ENCODE peak calls at places on chromosomes 1 and 21, in five cellular contexts. One of them, this sample, is unnamed.

GRCh38 chr1:81414417-81415087 is 386.2 kb upstream of the ADGRL2 start:
- DNase-seq in neuronal stem cell: peak
- DNase-seq in trophoblast cell: peak
- DNase-seq in IMR-90: peak
- DNase-seq in mesenchymal stem cell: peak
- DNase-seq in this sample: peak

GRCh38 chr1:175208773-175209492 is 16.4 kb upstream of the KIAA0040 start:
- DNase-seq in neuronal stem cell: no peak
- DNase-seq in trophoblast cell: no peak
- DNase-seq in IMR-90: no peak
- DNase-seq in mesenchymal stem cell: no peak
- DNase-seq in this sample: no peak

GRCh38 chr1:158053276-158053675 is 59.8 kb downstream of the KIRREL1 start:
- DNase-seq in neuronal stem cell: no peak
- DNase-seq in trophoblast cell: no peak
- DNase-seq in IMR-90: peak
- DNase-seq in mesenchymal stem cell: peak
- DNase-seq in this sample: no peak

GRCh38 chr1:97943354-97943753 is 22.5 kb upstream of the DPYD start:
- DNase-seq in neuronal stem cell: no peak
- DNase-seq in trophoblast cell: no peak
- DNase-seq in IMR-90: peak
- DNase-seq in mesenchymal stem cell: no peak
- DNase-seq in this sample: no peak

GRCh38 chr1:215845224-215845902 is 278.3 kb downstream of the KCTD3 start:
- DNase-seq in neuronal stem cell: no peak
- DNase-seq in trophoblast cell: peak
- DNase-seq in IMR-90: peak
- DNase-seq in mesenchymal stem cell: peak
- DNase-seq in this sample: no peak

GRCh38 chr1:207240325-207241095 is 81.0 kb upstream of the CD55 start:
- DNase-seq in neuronal stem cell: no peak
- DNase-seq in trophoblast cell: peak
- DNase-seq in IMR-90: peak
- DNase-seq in mesenchymal stem cell: no peak
- DNase-seq in this sample: no peak

GRCh38 chr1:21909787-21910503 is 27.2 kb downstream of the HSPG2 start:
- DNase-seq in neuronal stem cell: peak
- DNase-seq in trophoblast cell: no peak
- DNase-seq in IMR-90: peak
- DNase-seq in mesenchymal stem cell: peak
- DNase-seq in this sample: no peak

GRCh38 chr1:81377406-81377805 is 423.3 kb upstream of the ADGRL2 start:
- DNase-seq in neuronal stem cell: no peak
- DNase-seq in trophoblast cell: no peak
- DNase-seq in IMR-90: no peak
- DNase-seq in mesenchymal stem cell: no peak
- DNase-seq in this sample: peak

GRCh38 chr1:234731371-234732085 is 121.5 kb upstream of the IRF2BP2 start:
- DNase-seq in neuronal stem cell: no peak
- DNase-seq in trophoblast cell: peak
- DNase-seq in IMR-90: peak
- DNase-seq in mesenchymal stem cell: peak
- DNase-seq in this sample: no peak

GRCh38 chr1:60874703-60875102 is 207.7 kb upstream of the NFIA start:
- DNase-seq in neuronal stem cell: no peak
- DNase-seq in trophoblast cell: peak
- DNase-seq in IMR-90: peak
- DNase-seq in mesenchymal stem cell: no peak
- DNase-seq in this sample: no peak

GRCh38 chr21:42115136-42115683 is 44.1 kb downstream of the UMODL1 start:
- DNase-seq in neuronal stem cell: no peak
- DNase-seq in trophoblast cell: no peak
- DNase-seq in IMR-90: no peak
- DNase-seq in mesenchymal stem cell: no peak
- DNase-seq in this sample: no peak

GRCh38 chr1:226632922-226633351 is 84.4 kb downstream of the STUM start:
- DNase-seq in neuronal stem cell: no peak
- DNase-seq in trophoblast cell: no peak
- DNase-seq in IMR-90: no peak
- DNase-seq in mesenchymal stem cell: no peak
- DNase-seq in this sample: no peak

GRCh38 chr1:94773931-94774422 is 46.2 kb upstream of the SLC44A3 start:
- DNase-seq in neuronal stem cell: no peak
- DNase-seq in trophoblast cell: peak
- DNase-seq in IMR-90: peak
- DNase-seq in mesenchymal stem cell: peak
- DNase-seq in this sample: no peak

GRCh38 chr1:244970661-244971523 is 106.5 kb upstream of the HNRNPU start:
- DNase-seq in neuronal stem cell: peak
- DNase-seq in trophoblast cell: peak
- DNase-seq in IMR-90: peak
- DNase-seq in mesenchymal stem cell: peak
- DNase-seq in this sample: peak

GRCh38 chr1:246051909-246052518 is 455.1 kb downstream of the SMYD3 start:
- DNase-seq in neuronal stem cell: no peak
- DNase-seq in trophoblast cell: peak
- DNase-seq in IMR-90: no peak
- DNase-seq in mesenchymal stem cell: no peak
- DNase-seq in this sample: no peak

GRCh38 chr1:20280399-20280798 is 10.3 kb upstream of the VWA5B1 start:
- DNase-seq in neuronal stem cell: no peak
- DNase-seq in trophoblast cell: no peak
- DNase-seq in IMR-90: no peak
- DNase-seq in mesenchymal stem cell: no peak
- DNase-seq in this sample: no peak

GRCh38 chr1:110594466-110595076 is 11.6 kb downstream of the KCNA2 start:
- DNase-seq in neuronal stem cell: no peak
- DNase-seq in trophoblast cell: no peak
- DNase-seq in IMR-90: no peak
- DNase-seq in mesenchymal stem cell: no peak
- DNase-seq in this sample: no peak

GRCh38 chr1:222788328-222789156 is 26.3 kb upstream of the DISP1 start:
- DNase-seq in neuronal stem cell: no peak
- DNase-seq in trophoblast cell: no peak
- DNase-seq in IMR-90: no peak
- DNase-seq in mesenchymal stem cell: no peak
- DNase-seq in this sample: no peak

GRCh38 chr1:21277178-21277577 is 13.1 kb downstream of the ECE1 start:
- DNase-seq in neuronal stem cell: no peak
- DNase-seq in trophoblast cell: no peak
- DNase-seq in IMR-90: no peak
- DNase-seq in mesenchymal stem cell: no peak
- DNase-seq in this sample: no peak

GRCh38 chr1:100627018-100627716 is 89.2 kb downstream of the GPR88 start:
- DNase-seq in neuronal stem cell: no peak
- DNase-seq in trophoblast cell: peak
- DNase-seq in IMR-90: peak
- DNase-seq in mesenchymal stem cell: no peak
- DNase-seq in this sample: no peak

GRCh38 chr1:234745844-234746797 is 136.1 kb upstream of the IRF2BP2 start:
- DNase-seq in neuronal stem cell: no peak
- DNase-seq in trophoblast cell: peak
- DNase-seq in IMR-90: peak
- DNase-seq in mesenchymal stem cell: peak
- DNase-seq in this sample: no peak

GRCh38 chr1:240804475-240804874 is 192.5 kb upstream of the GREM2 start:
- DNase-seq in neuronal stem cell: no peak
- DNase-seq in trophoblast cell: peak
- DNase-seq in IMR-90: peak
- DNase-seq in mesenchymal stem cell: no peak
- DNase-seq in this sample: no peak

DNA sequence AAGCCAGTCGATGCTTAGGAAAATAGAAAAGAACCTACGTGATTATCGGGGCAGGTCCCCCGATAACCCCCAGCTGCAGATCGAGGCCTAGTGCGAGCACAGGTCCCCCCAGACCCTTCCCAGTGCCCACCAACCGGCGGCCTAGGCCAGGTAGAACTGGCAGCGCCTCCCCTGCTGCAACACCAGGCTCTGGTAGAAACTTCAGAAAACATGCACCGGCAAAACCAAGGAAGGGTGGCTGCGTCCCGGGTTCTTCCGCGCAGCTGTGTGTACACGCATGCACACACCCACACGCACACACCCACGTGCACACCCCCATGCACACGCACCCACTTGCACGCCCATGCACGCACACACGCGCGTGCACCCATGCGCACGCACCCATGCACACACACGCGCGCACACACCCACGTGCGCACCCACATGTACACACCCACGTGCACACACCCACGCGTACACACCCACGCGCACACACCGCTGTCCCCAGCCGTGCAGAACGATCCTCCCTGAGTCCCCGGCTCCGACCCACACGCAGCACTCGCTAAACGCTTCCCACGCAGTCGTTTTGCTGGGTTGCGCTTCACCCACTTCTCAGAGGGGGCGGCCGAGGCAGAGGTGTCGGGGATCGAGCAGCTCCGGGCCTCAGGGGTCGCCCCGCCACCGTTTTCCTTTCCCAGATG is 5.2 kb downstream of the TSPEAR start:
- DNase-seq in neuronal stem cell: no peak
- DNase-seq in trophoblast cell: no peak
- DNase-seq in IMR-90: no peak
- DNase-seq in mesenchymal stem cell: no peak
- DNase-seq in this sample: no peak
- H4K91ac ChIP-seq in neuronal stem cell: no peak
- H4K91ac ChIP-seq in trophoblast cell: no peak
- H4K91ac ChIP-seq in IMR-90: no peak
- H4K91ac ChIP-seq in mesenchymal stem cell: no peak
- H4K91ac ChIP-seq in this sample: no peak

GRCh38 chr1:211326528-211327340 is at the start of gene TRAF5:
- DNase-seq in neuronal stem cell: peak
- DNase-seq in trophoblast cell: peak
- DNase-seq in IMR-90: peak
- DNase-seq in mesenchymal stem cell: peak
- DNase-seq in this sample: peak

GRCh38 chr1:211328084-211328694 is 1.6 kb downstream of the TRAF5 start:
- DNase-seq in neuronal stem cell: no peak
- DNase-seq in trophoblast cell: no peak
- DNase-seq in IMR-90: no peak
- DNase-seq in mesenchymal stem cell: no peak
- DNase-seq in this sample: peak

GRCh38 chr1:211324992-211325775 is 1.4 kb upstream of the TRAF5 start:
- DNase-seq in neuronal stem cell: no peak
- DNase-seq in trophoblast cell: no peak
- DNase-seq in IMR-90: no peak
- DNase-seq in mesenchymal stem cell: no peak
- DNase-seq in this sample: peak

GRCh38 chr1:211327341-211327921 is 798 bp downstream of the TRAF5 start:
- DNase-seq in neuronal stem cell: no peak
- DNase-seq in trophoblast cell: peak
- DNase-seq in IMR-90: peak
- DNase-seq in mesenchymal stem cell: peak
- DNase-seq in this sample: peak

DNA sequence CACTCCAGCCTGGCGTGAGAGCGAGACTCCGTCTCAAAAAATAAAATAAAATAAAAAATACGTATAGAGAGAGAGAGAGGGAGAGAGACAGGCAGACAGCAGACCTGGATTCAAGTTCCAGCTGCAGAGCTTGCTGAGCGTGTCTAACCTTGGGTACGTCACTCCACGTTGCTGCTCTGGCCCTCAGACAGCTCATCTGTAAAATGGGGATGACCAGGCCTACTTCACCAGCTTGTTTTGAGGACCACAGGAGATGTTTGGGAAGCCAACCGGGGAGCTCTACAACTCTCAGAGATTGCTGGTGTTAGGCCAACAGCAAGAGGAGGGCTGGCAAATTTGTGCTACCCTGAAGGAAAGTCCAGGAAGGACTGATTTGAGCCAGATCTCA is 499 bp upstream of the TRAF5 start:
- DNase-seq in neuronal stem cell: no peak
- DNase-seq in trophoblast cell: no peak
- DNase-seq in IMR-90: no peak
- DNase-seq in mesenchymal stem cell: no peak
- DNase-seq in this sample: no peak
- H4K91ac ChIP-seq in neuronal stem cell: no peak
- H4K91ac ChIP-seq in trophoblast cell: no peak
- H4K91ac ChIP-seq in IMR-90: peak
- H4K91ac ChIP-seq in mesenchymal stem cell: peak
- H4K91ac ChIP-seq in this sample: no peak

DNA sequence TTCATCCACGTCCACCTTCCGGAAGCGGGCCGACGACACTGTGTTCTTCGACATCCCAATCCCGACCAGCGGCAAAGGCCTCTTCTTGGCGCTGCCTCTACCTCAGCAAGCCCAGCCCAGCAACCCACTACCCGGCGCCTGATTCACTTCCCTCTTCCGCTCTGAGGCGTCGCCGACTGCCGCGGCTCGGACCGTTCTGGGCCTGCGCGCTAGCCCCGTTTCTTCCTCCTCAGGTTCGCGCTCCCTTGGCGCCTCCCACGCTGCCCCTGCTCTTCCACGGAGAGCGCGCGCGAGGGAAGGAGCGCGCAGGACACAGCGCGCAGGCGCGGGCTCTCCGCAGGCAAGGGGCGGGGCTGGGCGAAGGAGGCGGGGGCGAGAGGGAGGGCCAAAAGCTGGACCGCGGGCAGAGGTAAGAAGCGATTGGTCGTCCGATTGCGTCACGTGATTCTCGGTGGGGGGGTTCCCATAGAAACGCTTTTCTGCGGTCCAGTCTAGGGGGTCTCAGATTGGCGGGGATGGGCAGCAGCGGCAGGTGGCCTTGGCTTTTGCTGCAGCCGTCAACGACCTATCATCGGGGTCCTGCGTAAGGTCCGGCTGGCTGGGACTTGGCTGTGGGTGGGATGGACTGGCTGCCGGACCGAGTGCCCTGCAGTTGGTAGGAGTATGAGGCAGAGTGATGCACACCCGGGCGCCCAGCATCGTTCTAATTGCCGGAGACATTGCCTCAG is at the start of gene ARPC5:
- DNase-seq in neuronal stem cell: peak
- DNase-seq in trophoblast cell: peak
- DNase-seq in IMR-90: peak
- DNase-seq in mesenchymal stem cell: peak
- DNase-seq in this sample: peak
- H4K91ac ChIP-seq in neuronal stem cell: no peak
- H4K91ac ChIP-seq in trophoblast cell: peak
- H4K91ac ChIP-seq in IMR-90: peak
- H4K91ac ChIP-seq in mesenchymal stem cell: peak
- H4K91ac ChIP-seq in this sample: no peak

DNA sequence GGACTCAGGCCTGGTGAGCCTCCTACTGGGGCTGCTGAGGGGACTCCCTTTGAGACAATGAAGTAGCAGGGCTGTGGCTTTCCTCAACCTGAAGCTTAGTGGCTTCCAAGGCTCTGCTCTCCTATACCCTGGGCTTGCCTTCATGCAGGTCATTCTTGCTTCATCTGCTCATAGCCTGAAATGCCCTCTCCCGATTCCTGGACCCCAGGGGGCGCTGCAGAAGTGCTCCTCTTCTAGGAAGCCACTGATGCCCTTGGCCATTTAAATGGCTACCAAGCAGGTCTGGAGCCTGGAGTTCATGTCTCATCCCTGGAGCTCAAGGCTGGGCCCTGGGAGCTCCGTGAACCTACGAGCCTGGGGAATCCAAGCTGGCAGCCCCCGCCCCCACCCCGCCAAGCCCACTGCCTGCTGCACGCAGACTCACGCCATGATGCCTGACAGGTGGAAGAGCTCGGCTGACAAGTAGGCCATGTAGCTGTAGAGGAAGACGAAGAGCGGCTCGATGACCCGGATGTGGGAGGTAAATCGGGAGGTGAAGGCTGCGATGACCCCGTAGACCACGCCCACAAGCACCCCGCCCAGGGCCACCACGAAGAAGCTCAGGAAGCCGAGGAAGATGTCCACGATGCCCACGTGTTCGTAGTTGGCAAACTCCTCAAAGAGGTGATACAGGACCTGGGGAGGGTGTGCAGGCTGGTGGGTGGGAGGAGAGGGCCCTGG is 45.7 kb downstream of the SLC9A1 start:
- DNase-seq in neuronal stem cell: no peak
- DNase-seq in trophoblast cell: peak
- DNase-seq in IMR-90: no peak
- DNase-seq in mesenchymal stem cell: no peak
- DNase-seq in this sample: peak
- H4K91ac ChIP-seq in neuronal stem cell: no peak
- H4K91ac ChIP-seq in trophoblast cell: no peak
- H4K91ac ChIP-seq in IMR-90: no peak
- H4K91ac ChIP-seq in mesenchymal stem cell: no peak
- H4K91ac ChIP-seq in this sample: no peak

This sample was measured in H9.